ENCODE peak calls at places on chromosomes 3 and 15, in four cellular contexts. I, N, O and U are unnamed samples.

GRCh38 chr15:47887181-47887580 is 169.9 kb downstream of the SEMA6D start:
- DNase-seq in I (no peak), N (no peak), O (no peak), U (no peak)

GRCh38 chr3:127092368-127092767 is 100.6 kb upstream of the PRR23E start:
- DNase-seq in I (no peak), N (no peak), O (no peak), U (no peak)

GRCh38 chr3:150267288-150267687 is 140.8 kb upstream of the TSC22D2 start:
- DNase-seq in I (no peak), N (no peak), O (no peak), U (no peak)

GRCh38 chr3:104868291-104868690 is 498.4 kb upstream of the ALCAM start:
- DNase-seq in I (no peak), N (no peak), O (no peak), U (no peak)

GRCh38 chr15:74179101-74179841 is 5.8 kb downstream of the ISLR start:
- DNase-seq in I (peak), N (no peak), O (peak), U (no peak)

GRCh38 chr3:111471851-111472250 is 70.1 kb upstream of the CD96 start:
- DNase-seq in I (no peak), N (no peak), O (no peak), U (no peak)

GRCh38 chr15:24763891-24764290 is 88.3 kb downstream of the NPAP1 start:
- DNase-seq in I (no peak), N (no peak), O (no peak), U (no peak)

GRCh38 chr3:87771338-87772059 is 287.3 kb downstream of the CGGBP1 start:
- DNase-seq in I (no peak), N (no peak), O (peak), U (no peak)

GRCh38 chr3:164064298-164064697 is 1014.0 kb downstream of the SI start:
- DNase-seq in I (no peak), N (no peak), O (no peak), U (no peak)

GRCh38 chr3:132317229-132317948 is at the start of gene ACP3:
- DNase-seq in I (peak), N (no peak), O (peak), U (peak)

GRCh38 chr3:171791695-171792082 is 18.6 kb downstream of the PLD1 start:
- DNase-seq in I (peak), N (no peak), O (no peak), U (no peak)

GRCh38 chr15:94485148-94485719 is 253.9 kb downstream of the MCTP2 start:
- DNase-seq in I (no peak), N (no peak), O (no peak), U (no peak)

GRCh38 chr3:192887047-192887446 is 30.6 kb downstream of the MB21D2 start:
- DNase-seq in I (peak), N (no peak), O (peak), U (no peak)

GRCh38 chr3:99586680-99587079 is 51.7 kb upstream of the COL8A1 start:
- DNase-seq in I (peak), N (no peak), O (no peak), U (no peak)

GRCh38 chr3:152346058-152346457 is 77.3 kb downstream of the MBNL1 start:
- DNase-seq in I (no peak), N (no peak), O (no peak), U (no peak)

GRCh38 chr3:4696266-4696665 is 203.1 kb downstream of the ITPR1 start:
- DNase-seq in I (no peak), N (no peak), O (no peak), U (no peak)

GRCh38 chr15:69603369-69604049 is 150.9 kb downstream of the RPLP1 start:
- DNase-seq in I (no peak), N (no peak), O (no peak), U (no peak)

GRCh38 chr15:63724760-63725159 is 109.0 kb downstream of the HERC1 start:
- DNase-seq in I (no peak), N (no peak), O (no peak), U (no peak)

GRCh38 chr15:63718590-63719035 is 115.1 kb downstream of the HERC1 start:
- DNase-seq in I (peak), N (peak), O (peak), U (peak)

GRCh38 chr15:63719281-63719680 is 114.5 kb downstream of the HERC1 start:
- DNase-seq in I (no peak), N (no peak), O (no peak), U (no peak)

GRCh38 chr15:63726491-63726890 is 107.3 kb downstream of the HERC1 start:
- DNase-seq in I (no peak), N (no peak), O (no peak), U (no peak)

GRCh38 chr15:63722144-63722543 is 111.6 kb downstream of the HERC1 start:
- DNase-seq in I (no peak), N (no peak), O (no peak), U (no peak)
- TF ChIP-seq CTCF in I (no peak), N (no peak), O (no peak), U (no peak)

GRCh38 chr3:185161761-185162160 is 8.9 kb upstream of the C3orf70 start:
- DNase-seq in I (no peak), N (no peak), O (no peak), U (no peak)

GRCh38 chr3:185153170-185153733 is 392 bp upstream of the C3orf70 start:
- DNase-seq in I (no peak), N (no peak), O (no peak), U (no peak)

GRCh38 chr3:185155678-185156077 is 2.8 kb upstream of the C3orf70 start:
- DNase-seq in I (no peak), N (no peak), O (no peak), U (no peak)

GRCh38 chr3:185153861-185154629 is 1.2 kb upstream of the C3orf70 start:
- DNase-seq in I (no peak), N (no peak), O (no peak), U (no peak)

DNA sequence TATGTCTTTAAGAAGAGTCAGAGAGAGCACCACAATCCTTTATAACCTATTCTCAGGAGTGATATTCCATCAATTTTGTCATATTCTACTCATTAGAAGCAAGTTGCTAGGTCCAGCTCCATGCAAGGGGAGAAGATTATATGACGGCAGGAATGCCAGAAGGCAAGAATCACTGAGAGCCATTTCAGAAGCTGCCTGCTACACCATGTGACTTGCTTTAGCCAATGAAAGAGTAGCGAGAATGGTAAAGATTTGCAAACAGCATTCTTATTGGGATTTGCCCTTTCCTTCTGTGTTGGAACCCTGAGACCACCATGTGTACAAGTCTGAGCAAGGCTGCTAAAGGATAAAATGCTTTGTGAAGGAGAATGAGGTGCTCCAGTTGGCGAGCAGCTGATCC is 4.5 kb upstream of the C3orf70 start:
- DNase-seq in I (no peak), N (no peak), O (no peak), U (no peak)
- H3K4me3 ChIP-seq in I (no peak), N (no peak), O (no peak), U (no peak)

GRCh38 chr15:80418892-80419537 is 14.8 kb downstream of the ARNT2 start:
- DNase-seq in I (peak), N (no peak), O (peak), U (peak)
- TF ChIP-seq CTCF in I (peak), N (peak), O (peak), U (peak)

DNA sequence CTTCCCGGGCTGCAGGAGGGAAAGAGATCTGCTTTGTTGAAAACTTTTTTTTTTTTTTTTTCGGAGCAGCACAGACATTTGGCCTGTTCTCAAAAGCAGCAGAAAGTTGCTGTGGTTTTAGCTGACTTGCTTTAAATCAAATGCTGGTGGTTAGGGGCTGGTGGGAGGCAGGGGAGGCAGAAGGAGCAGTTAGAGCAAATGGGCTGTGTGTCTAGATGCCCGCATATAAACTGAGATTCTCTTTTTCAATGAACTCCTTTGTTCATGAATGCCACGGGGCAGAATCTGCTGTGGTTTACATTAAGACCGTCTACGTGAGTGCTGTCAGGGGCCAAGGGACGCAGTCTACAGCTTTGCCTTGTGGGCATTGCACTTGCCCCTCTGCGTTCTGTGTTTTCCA is 95.9 kb downstream of the FLNB start:
- DNase-seq in I (no peak), N (no peak), O (no peak), U (no peak)
- H3K4me3 ChIP-seq in I (no peak), N (no peak), O (no peak), U (no peak)

GRCh38 chr3:30779686-30780287 is 114.7 kb downstream of the GADL1 start:
- DNase-seq in I (peak), N (no peak), O (peak), U (peak)
- TF ChIP-seq CTCF in I (peak), N (peak), O (peak), U (peak)

GRCh38 chr15:100372695-100373036 is 30.9 kb upstream of the ADAMTS17 start:
- DNase-seq in I (no peak), N (no peak), O (no peak), U (no peak)

GRCh38 chr15:100373942-100374341 is 32.2 kb upstream of the ADAMTS17 start:
- DNase-seq in I (no peak), N (no peak), O (no peak), U (no peak)

GRCh38 chr15:100373037-100373896 is 31.5 kb upstream of the ADAMTS17 start:
- DNase-seq in I (no peak), N (no peak), O (no peak), U (no peak)
- H3K4me3 ChIP-seq in I (no peak), N (no peak), O (no peak), U (no peak)

GRCh38 chr3:169104541-169104940 is 559.0 kb downstream of the MECOM start:
- DNase-seq in I (peak), N (peak), O (no peak), U (no peak)

GRCh38 chr3:169106662-169107061 is 556.9 kb downstream of the MECOM start:
- DNase-seq in I (peak), N (no peak), O (no peak), U (no peak)

GRCh38 chr3:169100616-169101015 is 562.9 kb downstream of the MECOM start:
- DNase-seq in I (no peak), N (no peak), O (no peak), U (no peak)

GRCh38 chr3:169103941-169104340 is 559.6 kb downstream of the MECOM start:
- DNase-seq in I (no peak), N (no peak), O (no peak), U (no peak)

DNA sequence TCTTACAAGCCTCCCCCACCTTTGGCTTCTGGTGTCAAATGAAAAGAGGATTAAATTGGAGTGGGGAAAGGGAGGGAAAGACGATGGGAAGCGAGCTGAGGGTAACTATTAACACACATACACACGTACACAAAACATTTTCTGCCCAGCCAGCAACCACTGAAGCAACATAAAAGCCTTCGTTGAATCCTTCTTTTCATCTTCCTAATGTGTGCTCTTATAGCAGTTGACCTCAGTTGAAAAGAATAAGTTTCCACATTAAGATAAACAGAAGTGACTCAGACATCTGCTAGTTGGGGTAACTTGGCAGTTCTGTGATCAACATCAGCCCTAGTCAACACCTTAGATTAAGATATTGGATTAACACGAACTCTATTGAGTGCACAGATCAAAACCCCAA is 558.5 kb downstream of the MECOM start:
- DNase-seq in I (peak), N (no peak), O (no peak), U (no peak)
- TF ChIP-seq CTCF in I (no peak), N (no peak), O (no peak), U (no peak)

GRCh38 chr15:39579487-39580116 is 1.3 kb upstream of the THBS1 start:
- DNase-seq in I (peak), N (peak), O (peak), U (no peak)

GRCh38 chr15:39578851-39579486 is 1.9 kb upstream of the THBS1 start:
- DNase-seq in I (peak), N (no peak), O (no peak), U (no peak)

GRCh38 chr15:39581501-39582285 is 814 bp downstream of the THBS1 start:
- DNase-seq in I (peak), N (no peak), O (peak), U (peak)

GRCh38 chr15:39580630-39581500 is at the start of gene THBS1:
- DNase-seq in I (peak), N (peak), O (peak), U (peak)

DNA sequence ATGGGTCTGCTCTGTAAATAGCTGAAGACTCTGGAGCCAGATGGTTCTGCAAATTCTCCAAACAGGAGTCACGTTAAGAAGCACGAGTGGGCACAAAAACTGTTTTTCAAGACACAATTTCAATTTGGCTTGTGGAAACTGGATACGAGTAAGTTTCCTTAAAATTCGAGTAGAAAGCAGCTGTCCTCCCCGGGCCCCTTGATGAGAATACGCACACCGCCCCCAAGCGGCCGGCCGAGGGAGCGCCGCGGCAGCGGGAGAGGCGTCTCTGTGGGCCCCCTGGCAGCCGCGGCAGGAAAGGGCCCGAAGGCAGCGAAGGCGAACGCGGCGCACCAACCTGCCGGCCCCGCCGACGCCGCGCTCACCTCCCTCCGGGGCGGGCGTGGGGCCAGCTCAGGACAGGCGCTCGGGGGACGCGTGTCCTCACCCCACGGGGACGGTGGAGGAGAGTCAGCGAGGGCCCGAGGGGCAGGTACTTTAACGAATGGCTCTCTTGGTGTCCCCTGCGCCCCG is 706 bp upstream of the THBS1 start:
- DNase-seq in I (peak), N (peak), O (peak), U (no peak)
- H3K4me3 ChIP-seq in I (peak), N (peak), O (peak), U (peak)

DNA sequence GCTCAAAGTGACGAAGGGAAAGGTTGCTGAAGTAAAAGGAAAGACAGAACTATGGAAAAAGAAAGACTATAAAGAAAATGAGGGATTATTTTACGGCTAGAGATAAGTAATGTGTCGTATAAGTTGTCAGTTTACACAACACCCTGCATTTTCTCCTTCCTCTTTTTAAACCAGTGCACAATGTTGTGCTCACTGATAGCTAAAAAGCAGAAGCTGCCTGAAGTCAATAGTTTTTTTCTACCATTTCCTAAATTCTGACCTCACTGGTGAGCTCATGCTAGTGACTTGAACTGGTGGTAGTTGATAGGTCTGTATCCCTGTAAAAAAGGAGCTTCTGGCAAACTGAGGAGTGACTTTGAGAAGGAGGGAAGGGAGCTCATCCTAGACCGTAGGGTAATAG is 368.6 kb upstream of the GBE1 start:
- DNase-seq in I (no peak), N (no peak), O (no peak), U (no peak)
- TF ChIP-seq CTCF in I (no peak), N (no peak), O (no peak), U (no peak)

GRCh38 chr3:54121404-54122045 is 827 bp upstream of the CACNA2D3 start:
- DNase-seq in I (no peak), N (no peak), O (no peak), U (no peak)

GRCh38 chr3:54122046-54122801 is at the start of gene CACNA2D3:
- DNase-seq in I (no peak), N (no peak), O (no peak), U (no peak)

GRCh38 chr3:54123538-54124196 is 1.3 kb downstream of the CACNA2D3 start:
- DNase-seq in I (no peak), N (no peak), O (no peak), U (no peak)

GRCh38 chr3:54122802-54123537 is 618 bp downstream of the CACNA2D3 start:
- DNase-seq in I (no peak), N (no peak), O (no peak), U (no peak)

DNA sequence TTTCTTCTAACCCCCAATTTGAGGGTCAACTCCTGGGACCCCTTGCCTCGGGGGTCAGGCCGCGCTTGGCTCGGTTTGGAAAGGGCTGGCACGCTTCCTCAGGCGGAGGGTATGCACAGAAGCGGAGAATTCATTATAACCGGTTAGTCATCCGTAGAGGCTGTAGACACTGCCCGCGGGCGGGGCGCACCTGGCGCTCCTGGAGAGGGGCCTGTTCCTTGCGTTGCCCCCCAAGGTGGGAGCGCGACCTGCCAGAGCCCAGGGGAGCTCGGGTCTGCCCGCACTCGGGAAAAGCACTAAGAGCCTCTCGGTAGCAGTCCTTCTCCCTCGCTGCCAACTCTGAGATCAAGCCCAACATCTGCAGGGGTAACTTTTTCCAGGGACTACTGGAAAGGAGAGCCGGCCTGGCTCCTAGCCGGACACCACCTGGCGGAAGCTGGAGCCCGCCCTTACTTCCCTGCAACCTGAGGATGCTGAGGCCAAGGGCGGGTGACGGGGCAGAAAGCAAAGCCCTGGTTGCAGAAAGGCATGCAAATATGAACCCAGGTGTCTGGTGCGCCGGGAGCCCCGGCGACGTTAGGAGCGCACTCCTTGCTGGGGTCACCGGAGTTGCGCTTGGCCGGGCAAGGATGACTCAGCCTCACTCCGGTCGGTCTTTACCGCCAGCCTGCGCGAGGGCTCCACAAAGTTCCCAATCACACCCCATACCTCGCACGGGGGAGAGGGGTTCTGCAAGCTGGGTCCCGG is 1.5 kb upstream of the CACNA2D3 start:
- DNase-seq in I (no peak), N (peak), O (peak), U (no peak)
- H3K4me3 ChIP-seq in I (peak), N (peak), O (peak), U (no peak)